ENCODE peak calls at places on chromosome 20, in seven cellular contexts. One of them, this sample, is unnamed.
A peak's percentile ranks its signal among the peaks of the same experiment; 100 is the strongest.

GRCh38 chr20:20463933-20464374 is 96.0 kb downstream of the INSM1 start:
- DNase-seq in A549: no peak
- DNase-seq in transverse colon: no peak
- DNase-seq in effector memory CD4-positive, alpha-beta T cell: no peak
- DNase-seq in testis: no peak
- DNase-seq in hepatocyte: no peak
- DNase-seq in upper lobe of right lung: no peak
- DNase-seq in this sample: no peak

GRCh38 chr20:48669946-48670630 is 157.7 kb downstream of the PREX1 start:
- DNase-seq in testis: no peak
- DNase-seq in effector memory CD4-positive, alpha-beta T cell: no peak
- DNase-seq in upper lobe of right lung: no peak
- DNase-seq in hepatocyte: no peak
- DNase-seq in transverse colon: no peak
- DNase-seq in A549: no peak
- DNase-seq in this sample: no peak

GRCh38 chr20:3842332-3842930 is 4.2 kb upstream of the MAVS start:
- DNase-seq in upper lobe of right lung: no peak
- DNase-seq in A549: no peak
- DNase-seq in transverse colon: peak; percentile 66
- DNase-seq in hepatocyte: no peak
- DNase-seq in effector memory CD4-positive, alpha-beta T cell: no peak
- DNase-seq in testis: no peak
- DNase-seq in this sample: peak; percentile 92

GRCh38 chr20:47540443-47541354 is 39.0 kb downstream of the NCOA3 start:
- DNase-seq in hepatocyte: peak; percentile 41
- DNase-seq in testis: no peak
- DNase-seq in A549: peak; percentile 40
- DNase-seq in upper lobe of right lung: no peak
- DNase-seq in effector memory CD4-positive, alpha-beta T cell: no peak
- DNase-seq in transverse colon: no peak
- DNase-seq in this sample: peak; percentile 42

GRCh38 chr20:10856237-10856636 is 182.4 kb upstream of the JAG1 start:
- DNase-seq in hepatocyte: peak; percentile 59
- DNase-seq in testis: no peak
- DNase-seq in A549: no peak
- DNase-seq in upper lobe of right lung: no peak
- DNase-seq in transverse colon: peak; percentile 49
- DNase-seq in effector memory CD4-positive, alpha-beta T cell: no peak
- DNase-seq in this sample: peak; percentile 90

GRCh38 chr20:12023169-12023795 is 105.6 kb downstream of the BTBD3 start:
- DNase-seq in A549: no peak
- DNase-seq in testis: no peak
- DNase-seq in hepatocyte: no peak
- DNase-seq in transverse colon: no peak
- DNase-seq in effector memory CD4-positive, alpha-beta T cell: no peak
- DNase-seq in upper lobe of right lung: no peak
- DNase-seq in this sample: no peak

GRCh38 chr20:49345538-49345937 is 67.7 kb upstream of the ZNFX1 start:
- DNase-seq in testis: no peak
- DNase-seq in hepatocyte: no peak
- DNase-seq in upper lobe of right lung: no peak
- DNase-seq in A549: no peak
- DNase-seq in transverse colon: no peak
- DNase-seq in effector memory CD4-positive, alpha-beta T cell: no peak
- DNase-seq in this sample: no peak

GRCh38 chr20:58466309-58466708 is 48.9 kb downstream of the APCDD1L start:
- DNase-seq in effector memory CD4-positive, alpha-beta T cell: no peak
- DNase-seq in A549: no peak
- DNase-seq in testis: no peak
- DNase-seq in transverse colon: no peak
- DNase-seq in hepatocyte: no peak
- DNase-seq in upper lobe of right lung: no peak
- DNase-seq in this sample: no peak

GRCh38 chr20:59596690-59597089 is 7.7 kb upstream of the PHACTR3 start:
- DNase-seq in testis: no peak
- DNase-seq in transverse colon: no peak
- DNase-seq in upper lobe of right lung: no peak
- DNase-seq in A549: no peak
- DNase-seq in effector memory CD4-positive, alpha-beta T cell: no peak
- DNase-seq in hepatocyte: no peak
- DNase-seq in this sample: no peak

GRCh38 chr20:44004306-44004915 is 89.8 kb downstream of the TOX2 start:
- DNase-seq in testis: no peak
- DNase-seq in upper lobe of right lung: no peak
- DNase-seq in effector memory CD4-positive, alpha-beta T cell: no peak
- DNase-seq in transverse colon: no peak
- DNase-seq in hepatocyte: no peak
- DNase-seq in A549: no peak
- DNase-seq in this sample: no peak

GRCh38 chr20:44110816-44111568 is 76.0 kb downstream of the JPH2 start:
- DNase-seq in transverse colon: no peak
- DNase-seq in testis: no peak
- DNase-seq in effector memory CD4-positive, alpha-beta T cell: no peak
- DNase-seq in upper lobe of right lung: no peak
- DNase-seq in A549: no peak
- DNase-seq in hepatocyte: no peak
- DNase-seq in this sample: no peak

GRCh38 chr20:38590682-38591483 is 9.9 kb downstream of the ADIG start:
- DNase-seq in upper lobe of right lung: no peak
- DNase-seq in A549: no peak
- DNase-seq in hepatocyte: no peak
- DNase-seq in effector memory CD4-positive, alpha-beta T cell: no peak
- DNase-seq in testis: no peak
- DNase-seq in transverse colon: no peak
- DNase-seq in this sample: no peak

GRCh38 chr20:25031241-25031640 is 26.7 kb downstream of the ACSS1 start:
- DNase-seq in A549: no peak
- DNase-seq in effector memory CD4-positive, alpha-beta T cell: no peak
- DNase-seq in transverse colon: no peak
- DNase-seq in upper lobe of right lung: no peak
- DNase-seq in testis: no peak
- DNase-seq in hepatocyte: no peak
- DNase-seq in this sample: no peak

GRCh38 chr20:63737940-63738686 is 1.5 kb upstream of the SLC2A4RG start:
- DNase-seq in effector memory CD4-positive, alpha-beta T cell: peak; percentile 27
- DNase-seq in upper lobe of right lung: peak; percentile 69
- DNase-seq in testis: no peak
- DNase-seq in A549: no peak
- DNase-seq in transverse colon: peak; percentile 52
- DNase-seq in hepatocyte: peak; percentile 63
- DNase-seq in this sample: peak; percentile 33

GRCh38 chr20:40488401-40488800 is 200.6 kb downstream of the MAFB start:
- DNase-seq in hepatocyte: no peak
- DNase-seq in upper lobe of right lung: no peak
- DNase-seq in effector memory CD4-positive, alpha-beta T cell: no peak
- DNase-seq in A549: no peak
- DNase-seq in testis: no peak
- DNase-seq in transverse colon: no peak
- DNase-seq in this sample: no peak

GRCh38 chr20:58751956-58752355 is 59.4 kb downstream of the NPEPL1 start:
- DNase-seq in effector memory CD4-positive, alpha-beta T cell: no peak
- DNase-seq in transverse colon: no peak
- DNase-seq in upper lobe of right lung: no peak
- DNase-seq in testis: no peak
- DNase-seq in A549: no peak
- DNase-seq in hepatocyte: no peak
- DNase-seq in this sample: no peak

GRCh38 chr20:63850689-63851547 is 10.4 kb upstream of the ABHD16B start:
- DNase-seq in upper lobe of right lung: no peak
- DNase-seq in A549: no peak
- DNase-seq in transverse colon: peak; percentile 63
- DNase-seq in testis: no peak
- DNase-seq in hepatocyte: no peak
- DNase-seq in effector memory CD4-positive, alpha-beta T cell: no peak
- DNase-seq in this sample: no peak

GRCh38 chr20:46206025-46206424 is 87.9 kb downstream of the CD40 start:
- DNase-seq in effector memory CD4-positive, alpha-beta T cell: no peak
- DNase-seq in A549: peak; percentile 40
- DNase-seq in hepatocyte: no peak
- DNase-seq in testis: peak; percentile 45
- DNase-seq in upper lobe of right lung: peak; percentile 71
- DNase-seq in transverse colon: peak; percentile 29
- DNase-seq in this sample: peak; percentile 6

GRCh38 chr20:64077094-64077493 is 2.2 kb downstream of the RGS19 start:
- DNase-seq in transverse colon: peak; percentile 48
- DNase-seq in hepatocyte: no peak
- DNase-seq in testis: no peak
- DNase-seq in A549: no peak
- DNase-seq in upper lobe of right lung: no peak
- DNase-seq in effector memory CD4-positive, alpha-beta T cell: no peak
- DNase-seq in this sample: no peak

GRCh38 chr20:47212606-47213207 is 143.8 kb downstream of the ZMYND8 start:
- DNase-seq in hepatocyte: no peak
- DNase-seq in upper lobe of right lung: no peak
- DNase-seq in testis: no peak
- DNase-seq in A549: no peak
- DNase-seq in transverse colon: no peak
- DNase-seq in effector memory CD4-positive, alpha-beta T cell: no peak
- DNase-seq in this sample: no peak

GRCh38 chr20:23532533-23532932 is 35.8 kb downstream of the CST9L start:
- DNase-seq in testis: no peak
- DNase-seq in hepatocyte: no peak
- DNase-seq in effector memory CD4-positive, alpha-beta T cell: no peak
- DNase-seq in A549: no peak
- DNase-seq in transverse colon: no peak
- DNase-seq in upper lobe of right lung: no peak
- DNase-seq in this sample: no peak

GRCh38 chr20:32357869-32358631 is at the start of gene ASXL1:
- DNase-seq in effector memory CD4-positive, alpha-beta T cell: peak; percentile 89
- DNase-seq in upper lobe of right lung: peak; percentile 99
- DNase-seq in testis: peak; percentile 97
- DNase-seq in A549: peak; percentile 94
- DNase-seq in hepatocyte: peak; percentile 100
- DNase-seq in transverse colon: peak; percentile 97
- DNase-seq in this sample: peak; percentile 95
- H3K4me1 ChIP-seq in effector memory CD4-positive, alpha-beta T cell: peaks cover 15% of the 10 kb centered on the region
- H3K4me1 ChIP-seq in upper lobe of right lung: peaks cover 44% of the 10 kb centered on the region
- H3K4me1 ChIP-seq in testis: peaks cover 10% of the 10 kb centered on the region
- H3K4me1 ChIP-seq in A549: peaks cover 59% of the 10 kb centered on the region
- H3K4me1 ChIP-seq in hepatocyte: peaks cover 42% of the 10 kb centered on the region
- H3K4me1 ChIP-seq in transverse colon: peaks cover 37% of the 10 kb centered on the region
- H3K4me1 ChIP-seq in this sample: peaks cover 8% of the 10 kb centered on the region

GRCh38 chr20:57392130-57392445 is 892 bp downstream of the RBM38 start:
- DNase-seq in testis: no peak
- DNase-seq in A549: peak; percentile 31
- DNase-seq in upper lobe of right lung: no peak
- DNase-seq in hepatocyte: no peak
- DNase-seq in transverse colon: no peak
- DNase-seq in effector memory CD4-positive, alpha-beta T cell: no peak
- DNase-seq in this sample: peak; percentile 13
- H3K27ac ChIP-seq in testis: peak overlapping the region; percentile 70
- H3K27ac ChIP-seq in A549: peak overlapping the region; percentile 96
- H3K27ac ChIP-seq in upper lobe of right lung: peak overlapping the region; percentile 45
- H3K27ac ChIP-seq in hepatocyte: no peak overlapping the region
- H3K27ac ChIP-seq in transverse colon: peak overlapping the region; percentile 94
- H3K27ac ChIP-seq in effector memory CD4-positive, alpha-beta T cell: peak overlapping the region; percentile 94
- H3K27ac ChIP-seq in this sample: peak overlapping the region; percentile 43

GRCh38 chr20:62248890-62249560 is 10.7 kb downstream of the OSBPL2 start:
- DNase-seq in upper lobe of right lung: no peak
- DNase-seq in A549: no peak
- DNase-seq in transverse colon: no peak
- DNase-seq in effector memory CD4-positive, alpha-beta T cell: no peak
- DNase-seq in testis: no peak
- DNase-seq in hepatocyte: no peak
- DNase-seq in this sample: no peak

GRCh38 chr20:62254021-62254724 is 15.9 kb downstream of the OSBPL2 start:
- DNase-seq in upper lobe of right lung: no peak
- DNase-seq in transverse colon: no peak
- DNase-seq in effector memory CD4-positive, alpha-beta T cell: no peak
- DNase-seq in hepatocyte: no peak
- DNase-seq in A549: no peak
- DNase-seq in testis: no peak
- DNase-seq in this sample: no peak

GRCh38 chr20:62252342-62252966 is 14.1 kb downstream of the OSBPL2 start:
- DNase-seq in upper lobe of right lung: no peak
- DNase-seq in A549: no peak
- DNase-seq in effector memory CD4-positive, alpha-beta T cell: no peak
- DNase-seq in hepatocyte: no peak
- DNase-seq in testis: no peak
- DNase-seq in transverse colon: no peak
- DNase-seq in this sample: peak; percentile 15

GRCh38 chr20:62255976-62256375 is 17.7 kb downstream of the OSBPL2 start:
- DNase-seq in hepatocyte: no peak
- DNase-seq in A549: no peak
- DNase-seq in transverse colon: no peak
- DNase-seq in effector memory CD4-positive, alpha-beta T cell: no peak
- DNase-seq in testis: no peak
- DNase-seq in upper lobe of right lung: no peak
- DNase-seq in this sample: no peak

GRCh38 chr20:62253398-62253797 is 15.1 kb downstream of the OSBPL2 start:
- DNase-seq in testis: no peak
- DNase-seq in effector memory CD4-positive, alpha-beta T cell: no peak
- DNase-seq in transverse colon: no peak
- DNase-seq in upper lobe of right lung: no peak
- DNase-seq in A549: no peak
- DNase-seq in hepatocyte: no peak
- DNase-seq in this sample: no peak
- H3K4me3 ChIP-seq in testis: no peak overlapping the region
- H3K4me3 ChIP-seq in effector memory CD4-positive, alpha-beta T cell: no peak overlapping the region
- H3K4me3 ChIP-seq in transverse colon: no peak overlapping the region
- H3K4me3 ChIP-seq in upper lobe of right lung: no peak overlapping the region
- H3K4me3 ChIP-seq in A549: no peak overlapping the region
- H3K4me3 ChIP-seq in hepatocyte: no peak overlapping the region
- H3K4me3 ChIP-seq in this sample: no peak overlapping the region

GRCh38 chr20:62528983-62529891 is 53.4 kb upstream of the GATA5 start:
- DNase-seq in testis: peak; percentile 78
- DNase-seq in effector memory CD4-positive, alpha-beta T cell: no peak
- DNase-seq in transverse colon: no peak
- DNase-seq in A549: no peak
- DNase-seq in upper lobe of right lung: no peak
- DNase-seq in hepatocyte: no peak
- DNase-seq in this sample: no peak

GRCh38 chr20:62530643-62531032 is 54.8 kb upstream of the GATA5 start:
- DNase-seq in hepatocyte: no peak
- DNase-seq in testis: no peak
- DNase-seq in A549: no peak
- DNase-seq in upper lobe of right lung: no peak
- DNase-seq in transverse colon: no peak
- DNase-seq in effector memory CD4-positive, alpha-beta T cell: no peak
- DNase-seq in this sample: no peak

GRCh38 chr20:62525014-62525413 is 49.2 kb upstream of the GATA5 start:
- DNase-seq in transverse colon: no peak
- DNase-seq in effector memory CD4-positive, alpha-beta T cell: no peak
- DNase-seq in testis: no peak
- DNase-seq in hepatocyte: no peak
- DNase-seq in A549: no peak
- DNase-seq in upper lobe of right lung: no peak
- DNase-seq in this sample: no peak

GRCh38 chr20:62529916-62530642 is 54.3 kb upstream of the GATA5 start:
- DNase-seq in transverse colon: no peak
- DNase-seq in A549: no peak
- DNase-seq in testis: peak; percentile 77
- DNase-seq in effector memory CD4-positive, alpha-beta T cell: no peak
- DNase-seq in upper lobe of right lung: no peak
- DNase-seq in hepatocyte: no peak
- DNase-seq in this sample: no peak

DNA sequence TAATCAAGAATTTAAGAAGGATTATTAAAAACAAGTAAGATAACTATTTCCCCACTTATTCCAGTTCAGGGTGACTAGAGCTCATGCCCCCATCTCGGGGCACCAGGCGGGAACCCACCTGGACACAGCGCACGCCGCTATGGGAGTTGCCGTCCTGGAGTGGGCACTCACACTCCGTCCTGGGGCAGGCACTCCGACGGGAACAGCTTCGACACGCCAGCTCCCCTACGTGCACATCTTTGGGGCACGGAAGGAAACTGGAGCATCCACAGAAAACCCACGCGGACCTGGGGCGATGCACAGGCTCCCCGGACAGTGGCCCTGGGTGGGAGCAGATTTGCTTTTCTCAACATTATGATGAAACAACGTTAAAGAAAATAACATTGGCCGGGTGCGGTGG is 52.0 kb upstream of the GATA5 start:
- DNase-seq in effector memory CD4-positive, alpha-beta T cell: no peak
- DNase-seq in testis: no peak
- DNase-seq in hepatocyte: no peak
- DNase-seq in A549: no peak
- DNase-seq in upper lobe of right lung: no peak
- DNase-seq in transverse colon: no peak
- DNase-seq in this sample: no peak
- H3K4me1 ChIP-seq in effector memory CD4-positive, alpha-beta T cell: no peaks in the 10 kb centered on the region
- H3K4me1 ChIP-seq in testis: peaks cover 25% of the 10 kb centered on the region
- H3K4me1 ChIP-seq in hepatocyte: peaks cover 27% of the 10 kb centered on the region
- H3K4me1 ChIP-seq in A549: no peaks in the 10 kb centered on the region
- H3K4me1 ChIP-seq in upper lobe of right lung: no peaks in the 10 kb centered on the region
- H3K4me1 ChIP-seq in transverse colon: peaks cover 4% of the 10 kb centered on the region
- H3K4me1 ChIP-seq in this sample: no peaks in the 10 kb centered on the region

This sample was measured in small intestine.